ENCODE peak calls at places on chromosome 3, in seven cellular contexts. One of them, this sample, is unnamed.

GRCh38 chr3:141167681-141168080 is 63.9 kb upstream of the PXYLP1 start:
- DNase-seq in RWPE1: no peak
- DNase-seq in AG09319: no peak
- DNase-seq in fibroblast of the aortic adventitia: no peak
- DNase-seq in fibroblast of mammary gland: no peak
- DNase-seq in A549: no peak
- DNase-seq in HFF-Myc: no peak
- DNase-seq in this sample: no peak

GRCh38 chr3:10703875-10704274 is 112.2 kb upstream of the SLC6A11 start:
- DNase-seq in RWPE1: no peak
- DNase-seq in AG09319: no peak
- DNase-seq in HFF-Myc: no peak
- DNase-seq in A549: peak
- DNase-seq in fibroblast of the aortic adventitia: peak
- DNase-seq in fibroblast of mammary gland: peak
- DNase-seq in this sample: no peak

GRCh38 chr3:177816667-177817208 is 619.5 kb upstream of the TBL1XR1 start:
- DNase-seq in AG09319: no peak
- DNase-seq in HFF-Myc: no peak
- DNase-seq in A549: peak
- DNase-seq in fibroblast of the aortic adventitia: peak
- DNase-seq in RWPE1: peak
- DNase-seq in fibroblast of mammary gland: peak
- DNase-seq in this sample: no peak

GRCh38 chr3:197878427-197878826 is 71.6 kb upstream of the RPL35A start:
- DNase-seq in RWPE1: no peak
- DNase-seq in AG09319: no peak
- DNase-seq in fibroblast of mammary gland: peak
- DNase-seq in A549: no peak
- DNase-seq in HFF-Myc: no peak
- DNase-seq in fibroblast of the aortic adventitia: no peak
- DNase-seq in this sample: no peak

GRCh38 chr3:115922681-115923347 is 299.5 kb downstream of the GAP43 start:
- DNase-seq in fibroblast of the aortic adventitia: peak
- DNase-seq in HFF-Myc: peak
- DNase-seq in AG09319: no peak
- DNase-seq in A549: peak
- DNase-seq in RWPE1: peak
- DNase-seq in fibroblast of mammary gland: peak
- DNase-seq in this sample: no peak

GRCh38 chr3:196537319-196537984 is 22.3 kb upstream of the SMCO1 start:
- DNase-seq in AG09319: no peak
- DNase-seq in HFF-Myc: no peak
- DNase-seq in A549: no peak
- DNase-seq in fibroblast of mammary gland: peak
- DNase-seq in RWPE1: peak
- DNase-seq in fibroblast of the aortic adventitia: peak
- DNase-seq in this sample: peak

GRCh38 chr3:61053781-61054496 is 197.3 kb downstream of the FHIT start:
- DNase-seq in RWPE1: peak
- DNase-seq in A549: no peak
- DNase-seq in fibroblast of mammary gland: no peak
- DNase-seq in HFF-Myc: no peak
- DNase-seq in fibroblast of the aortic adventitia: no peak
- DNase-seq in AG09319: no peak
- DNase-seq in this sample: no peak

GRCh38 chr3:80227216-80227615 is 459.4 kb upstream of the ROBO1 start:
- DNase-seq in fibroblast of the aortic adventitia: no peak
- DNase-seq in A549: no peak
- DNase-seq in RWPE1: no peak
- DNase-seq in HFF-Myc: no peak
- DNase-seq in AG09319: no peak
- DNase-seq in fibroblast of mammary gland: peak
- DNase-seq in this sample: no peak

GRCh38 chr3:158205994-158206393 is 96.1 kb downstream of the RSRC1 start:
- DNase-seq in HFF-Myc: no peak
- DNase-seq in fibroblast of mammary gland: no peak
- DNase-seq in A549: no peak
- DNase-seq in RWPE1: no peak
- DNase-seq in fibroblast of the aortic adventitia: peak
- DNase-seq in AG09319: no peak
- DNase-seq in this sample: no peak

GRCh38 chr3:42653560-42654330 is at the start of gene ZBTB47:
- DNase-seq in HFF-Myc: no peak
- DNase-seq in AG09319: no peak
- DNase-seq in RWPE1: peak
- DNase-seq in fibroblast of the aortic adventitia: peak
- DNase-seq in A549: no peak
- DNase-seq in fibroblast of mammary gland: no peak
- DNase-seq in this sample: no peak

GRCh38 chr3:89113887-89114840 is 6.7 kb downstream of the EPHA3 start:
- DNase-seq in fibroblast of mammary gland: peak
- DNase-seq in RWPE1: peak
- DNase-seq in A549: peak
- DNase-seq in HFF-Myc: peak
- DNase-seq in AG09319: no peak
- DNase-seq in fibroblast of the aortic adventitia: peak
- DNase-seq in this sample: no peak

GRCh38 chr3:63097396-63097795 is 180.7 kb upstream of the SYNPR start:
- DNase-seq in RWPE1: no peak
- DNase-seq in AG09319: no peak
- DNase-seq in fibroblast of mammary gland: no peak
- DNase-seq in HFF-Myc: no peak
- DNase-seq in A549: no peak
- DNase-seq in fibroblast of the aortic adventitia: no peak
- DNase-seq in this sample: no peak

GRCh38 chr3:130480736-130481135 is 36.2 kb upstream of the COL6A6 start:
- DNase-seq in A549: peak
- DNase-seq in HFF-Myc: peak
- DNase-seq in fibroblast of the aortic adventitia: peak
- DNase-seq in RWPE1: peak
- DNase-seq in fibroblast of mammary gland: peak
- DNase-seq in AG09319: peak
- DNase-seq in this sample: no peak

GRCh38 chr3:141326123-141326522 is 42.2 kb upstream of the ZBTB38 start:
- DNase-seq in HFF-Myc: no peak
- DNase-seq in A549: peak
- DNase-seq in fibroblast of mammary gland: no peak
- DNase-seq in AG09319: no peak
- DNase-seq in fibroblast of the aortic adventitia: no peak
- DNase-seq in RWPE1: no peak
- DNase-seq in this sample: no peak

GRCh38 chr3:135448520-135448919 is 517.0 kb upstream of the PPP2R3A start:
- DNase-seq in A549: no peak
- DNase-seq in AG09319: no peak
- DNase-seq in RWPE1: no peak
- DNase-seq in fibroblast of the aortic adventitia: no peak
- DNase-seq in fibroblast of mammary gland: no peak
- DNase-seq in HFF-Myc: no peak
- DNase-seq in this sample: no peak

GRCh38 chr3:139101396-139101795 is 56.7 kb upstream of the PRR23C start:
- DNase-seq in fibroblast of the aortic adventitia: no peak
- DNase-seq in HFF-Myc: no peak
- DNase-seq in fibroblast of mammary gland: no peak
- DNase-seq in A549: no peak
- DNase-seq in RWPE1: no peak
- DNase-seq in AG09319: no peak
- DNase-seq in this sample: no peak
- TF ChIP-seq CTCF in fibroblast of the aortic adventitia: no peak
- TF ChIP-seq CTCF in HFF-Myc: no peak
- TF ChIP-seq CTCF in fibroblast of mammary gland: no peak
- TF ChIP-seq CTCF in A549: no peak
- TF ChIP-seq CTCF in RWPE1: no peak
- TF ChIP-seq CTCF in AG09319: no peak
- TF ChIP-seq CTCF in this sample: no peak

GRCh38 chr3:184241447-184242296 is 7.1 kb downstream of the ALG3 start:
- DNase-seq in HFF-Myc: no peak
- DNase-seq in AG09319: no peak
- DNase-seq in RWPE1: peak
- DNase-seq in fibroblast of the aortic adventitia: peak
- DNase-seq in fibroblast of mammary gland: peak
- DNase-seq in A549: peak
- DNase-seq in this sample: no peak
- TF ChIP-seq CTCF in HFF-Myc: peak
- TF ChIP-seq CTCF in AG09319: peak
- TF ChIP-seq CTCF in RWPE1: peak
- TF ChIP-seq CTCF in fibroblast of the aortic adventitia: peak
- TF ChIP-seq CTCF in fibroblast of mammary gland: peak
- TF ChIP-seq CTCF in A549: peak
- TF ChIP-seq CTCF in this sample: no peak

GRCh38 chr3:8481380-8481779 is 20.2 kb upstream of the LMCD1 start:
- DNase-seq in A549: no peak
- DNase-seq in RWPE1: no peak
- DNase-seq in HFF-Myc: no peak
- DNase-seq in AG09319: no peak
- DNase-seq in fibroblast of the aortic adventitia: peak
- DNase-seq in fibroblast of mammary gland: peak
- DNase-seq in this sample: no peak

GRCh38 chr3:8482263-8482662 is 19.4 kb upstream of the LMCD1 start:
- DNase-seq in fibroblast of mammary gland: no peak
- DNase-seq in RWPE1: no peak
- DNase-seq in HFF-Myc: no peak
- DNase-seq in A549: no peak
- DNase-seq in AG09319: no peak
- DNase-seq in fibroblast of the aortic adventitia: no peak
- DNase-seq in this sample: no peak

GRCh38 chr3:8482960-8483665 is 18.5 kb upstream of the LMCD1 start:
- DNase-seq in fibroblast of mammary gland: peak
- DNase-seq in fibroblast of the aortic adventitia: peak
- DNase-seq in HFF-Myc: peak
- DNase-seq in AG09319: peak
- DNase-seq in RWPE1: peak
- DNase-seq in A549: peak
- DNase-seq in this sample: no peak

GRCh38 chr3:8484409-8485140 is 17.0 kb upstream of the LMCD1 start:
- DNase-seq in RWPE1: no peak
- DNase-seq in fibroblast of mammary gland: no peak
- DNase-seq in HFF-Myc: no peak
- DNase-seq in AG09319: no peak
- DNase-seq in A549: no peak
- DNase-seq in fibroblast of the aortic adventitia: no peak
- DNase-seq in this sample: no peak

DNA sequence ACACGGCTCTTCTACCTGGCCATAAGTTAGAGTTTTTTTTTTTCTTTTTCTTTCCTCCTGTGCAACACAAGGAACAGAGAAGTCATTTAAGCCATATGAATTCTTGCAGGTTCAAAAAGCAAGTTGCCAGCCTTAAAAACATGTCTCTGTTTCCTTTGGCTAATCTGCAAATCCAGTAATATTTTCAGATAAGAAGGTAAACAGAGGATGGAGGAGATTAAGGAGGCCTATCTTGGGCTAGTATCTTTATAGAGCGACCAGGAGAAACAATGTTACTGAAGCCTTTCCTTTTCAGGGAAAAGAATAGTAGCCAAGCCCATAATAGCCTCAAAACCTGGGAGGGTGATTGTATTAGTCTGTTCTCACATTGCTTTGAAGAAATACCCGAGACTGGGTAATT is 20.9 kb upstream of the LMCD1 start:
- DNase-seq in RWPE1: no peak
- DNase-seq in fibroblast of mammary gland: no peak
- DNase-seq in fibroblast of the aortic adventitia: no peak
- DNase-seq in AG09319: no peak
- DNase-seq in A549: no peak
- DNase-seq in HFF-Myc: no peak
- DNase-seq in this sample: no peak
- TF ChIP-seq CTCF in RWPE1: no peak
- TF ChIP-seq CTCF in fibroblast of mammary gland: no peak
- TF ChIP-seq CTCF in fibroblast of the aortic adventitia: no peak
- TF ChIP-seq CTCF in AG09319: no peak
- TF ChIP-seq CTCF in A549: no peak
- TF ChIP-seq CTCF in HFF-Myc: no peak
- TF ChIP-seq CTCF in this sample: no peak

DNA sequence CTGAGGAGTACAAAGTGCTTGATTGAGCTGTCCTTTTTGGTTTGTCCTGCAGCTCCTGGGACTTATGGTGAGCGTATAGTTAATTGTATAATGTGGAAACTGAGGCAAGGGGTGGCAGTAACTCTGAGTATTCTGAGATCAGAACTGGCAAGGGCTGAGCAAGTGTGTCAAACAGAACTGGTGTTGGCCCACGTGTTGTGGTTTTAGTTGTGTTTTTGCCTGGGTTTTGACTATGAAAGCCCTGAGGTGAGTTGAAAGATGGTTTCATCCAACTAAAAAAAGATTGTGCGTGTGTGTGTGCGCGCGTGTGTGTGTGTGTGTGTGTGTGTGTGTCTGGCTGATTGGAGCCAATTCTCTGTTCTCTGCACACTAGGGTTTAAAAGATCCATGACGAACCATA is 154.1 kb downstream of the EDEM1 start:
- DNase-seq in A549: no peak
- DNase-seq in AG09319: no peak
- DNase-seq in fibroblast of mammary gland: no peak
- DNase-seq in RWPE1: no peak
- DNase-seq in fibroblast of the aortic adventitia: no peak
- DNase-seq in HFF-Myc: no peak
- DNase-seq in this sample: no peak
- TF ChIP-seq CTCF in A549: no peak
- TF ChIP-seq CTCF in AG09319: no peak
- TF ChIP-seq CTCF in fibroblast of mammary gland: no peak
- TF ChIP-seq CTCF in RWPE1: no peak
- TF ChIP-seq CTCF in fibroblast of the aortic adventitia: no peak
- TF ChIP-seq CTCF in HFF-Myc: no peak
- TF ChIP-seq CTCF in this sample: no peak

GRCh38 chr3:114376516-114376915 is 82.7 kb downstream of the TIGIT start:
- DNase-seq in fibroblast of mammary gland: peak
- DNase-seq in fibroblast of the aortic adventitia: no peak
- DNase-seq in AG09319: no peak
- DNase-seq in A549: no peak
- DNase-seq in RWPE1: no peak
- DNase-seq in HFF-Myc: no peak
- DNase-seq in this sample: no peak

GRCh38 chr3:114377426-114377825 is 83.6 kb downstream of the TIGIT start:
- DNase-seq in HFF-Myc: no peak
- DNase-seq in RWPE1: no peak
- DNase-seq in fibroblast of the aortic adventitia: no peak
- DNase-seq in A549: no peak
- DNase-seq in AG09319: no peak
- DNase-seq in fibroblast of mammary gland: no peak
- DNase-seq in this sample: no peak

GRCh38 chr3:114374433-114374832 is 80.6 kb downstream of the TIGIT start:
- DNase-seq in AG09319: no peak
- DNase-seq in RWPE1: no peak
- DNase-seq in fibroblast of the aortic adventitia: no peak
- DNase-seq in A549: no peak
- DNase-seq in fibroblast of mammary gland: no peak
- DNase-seq in HFF-Myc: no peak
- DNase-seq in this sample: no peak

GRCh38 chr3:114378760-114379159 is 84.9 kb downstream of the TIGIT start:
- DNase-seq in fibroblast of mammary gland: no peak
- DNase-seq in A549: no peak
- DNase-seq in HFF-Myc: no peak
- DNase-seq in fibroblast of the aortic adventitia: no peak
- DNase-seq in AG09319: no peak
- DNase-seq in RWPE1: no peak
- DNase-seq in this sample: no peak

GRCh38 chr3:114376091-114376490 is 82.3 kb downstream of the TIGIT start:
- DNase-seq in RWPE1: no peak
- DNase-seq in fibroblast of the aortic adventitia: peak
- DNase-seq in fibroblast of mammary gland: peak
- DNase-seq in HFF-Myc: no peak
- DNase-seq in A549: no peak
- DNase-seq in AG09319: no peak
- DNase-seq in this sample: no peak
- TF ChIP-seq CTCF in RWPE1: no peak
- TF ChIP-seq CTCF in fibroblast of the aortic adventitia: no peak
- TF ChIP-seq CTCF in fibroblast of mammary gland: no peak
- TF ChIP-seq CTCF in HFF-Myc: no peak
- TF ChIP-seq CTCF in A549: no peak
- TF ChIP-seq CTCF in AG09319: no peak
- TF ChIP-seq CTCF in this sample: no peak